ENCODE peak calls at places on chromosomes 7 and 10, in ten cellular contexts. R is Peyer's patch, W is DND-41, A is AG09309, B is astrocyte of the spinal cord, S is IMR-90, K is AG04449, V is Calu3, Y is tibial artery, T is fibroblast of lung. N is an unnamed sample.
A peak's percentile ranks its signal among the peaks of the same experiment; 100 is the strongest.

GRCh38 chr7:142516038-142516501 is 233.2 kb upstream of the PRSS1 start:
- DNase-seq in R (peak; percentile 18), W (peak; percentile 58), A (no peak), B (peak; percentile 66), S (peak; percentile 72), K (peak; percentile 29), V (peak; percentile 44), Y (no peak), T (peak; percentile 57), N (peak; percentile 38)

GRCh38 chr7:16753102-16753931 is at the start of gene TSPAN13:
- DNase-seq in R (peak; percentile 85), W (no peak), A (no peak), B (peak; percentile 73), S (peak; percentile 25), K (no peak), V (peak; percentile 99), Y (peak; percentile 25), T (peak; percentile 83), N (peak; percentile 89)

GRCh38 chr7:36070230-36070629 is 82.8 kb upstream of the EEPD1 start:
- DNase-seq in R (no peak), W (no peak), A (no peak), B (no peak), S (no peak), K (no peak), V (no peak), Y (no peak), T (no peak), N (no peak)

GRCh38 chr7:12494354-12495024 is 76.0 kb upstream of the SCIN start:
- DNase-seq in R (no peak), W (no peak), A (no peak), B (no peak), S (no peak), K (no peak), V (no peak), Y (no peak), T (no peak), N (no peak)

GRCh38 chr7:156684251-156684650 is 43.7 kb downstream of the RNF32 start:
- DNase-seq in R (no peak), W (no peak), A (no peak), B (no peak), S (no peak), K (no peak), V (no peak), Y (no peak), T (no peak), N (no peak)

GRCh38 chr10:58064714-58065528 is 202.8 kb downstream of the IPMK start:
- DNase-seq in R (no peak), W (peak; percentile 12), A (peak; percentile 25), B (peak; percentile 69), S (peak; percentile 58), K (no peak), V (peak; percentile 61), Y (no peak), T (peak; percentile 38), N (peak; percentile 46)

GRCh38 chr10:71878327-71879034 is 27.4 kb upstream of the PSAP start:
- DNase-seq in R (peak; percentile 63), W (peak; percentile 94), A (no peak), B (no peak), S (no peak), K (no peak), V (no peak), Y (no peak), T (no peak), N (no peak)

GRCh38 chr10:107275806-107276205 is 111.3 kb upstream of the SORCS1 start:
- DNase-seq in R (no peak), W (no peak), A (no peak), B (no peak), S (no peak), K (no peak), V (no peak), Y (no peak), T (no peak), N (no peak)

GRCh38 chr7:137001478-137001877 is 133.0 kb downstream of the CHRM2 start:
- DNase-seq in R (no peak), W (no peak), A (no peak), B (no peak), S (peak; percentile 41), K (no peak), V (no peak), Y (no peak), T (no peak), N (no peak)

GRCh38 chr10:78925800-78926319 is 142.9 kb upstream of the ZMIZ1 start:
- DNase-seq in R (no peak), W (no peak), A (peak; percentile 96), B (peak; percentile 92), S (peak; percentile 98), K (peak; percentile 93), V (peak; percentile 29), Y (no peak), T (peak; percentile 98), N (no peak)

GRCh38 chr10:91170418-91170817 is 50.0 kb upstream of the PCGF5 start:
- DNase-seq in R (no peak), W (no peak), A (no peak), B (no peak), S (no peak), K (no peak), V (no peak), Y (no peak), T (no peak), N (no peak)

GRCh38 chr7:21338728-21339164 is 89.1 kb upstream of the SP4 start:
- DNase-seq in R (no peak), W (no peak), A (no peak), B (no peak), S (no peak), K (no peak), V (no peak), Y (no peak), T (no peak), N (no peak)

GRCh38 chr7:3294432-3295100 is 6.5 kb upstream of the SDK1 start:
- DNase-seq in R (no peak), W (no peak), A (no peak), B (no peak), S (no peak), K (no peak), V (peak; percentile 65), Y (no peak), T (no peak), N (no peak)

GRCh38 chr10:501596-501995 is 187.9 kb downstream of the DIP2C start:
- DNase-seq in R (no peak), W (no peak), A (no peak), B (no peak), S (no peak), K (no peak), V (peak; percentile 55), Y (no peak), T (no peak), N (no peak)

GRCh38 chr10:17062493-17063487 is 66.8 kb downstream of the CUBN start:
- DNase-seq in R (no peak), W (peak; percentile 31), A (no peak), B (peak; percentile 92), S (peak; percentile 88), K (peak; percentile 33), V (peak; percentile 82), Y (peak; percentile 66), T (peak; percentile 94), N (no peak)

GRCh38 chr10:73819513-73820093 is 8.2 kb upstream of the NDST2 start:
- DNase-seq in R (no peak), W (no peak), A (no peak), B (no peak), S (peak; percentile 23), K (no peak), V (peak; percentile 48), Y (no peak), T (no peak), N (no peak)

GRCh38 chr10:44685177-44685576 is 226.0 kb upstream of the TMEM72 start:
- DNase-seq in R (no peak), W (no peak), A (no peak), B (no peak), S (no peak), K (no peak), V (no peak), Y (no peak), T (no peak), N (no peak)

GRCh38 chr10:44684641-44685040 is 226.5 kb upstream of the TMEM72 start:
- DNase-seq in R (no peak), W (no peak), A (no peak), B (no peak), S (no peak), K (no peak), V (no peak), Y (no peak), T (peak; percentile 62), N (no peak)

DNA sequence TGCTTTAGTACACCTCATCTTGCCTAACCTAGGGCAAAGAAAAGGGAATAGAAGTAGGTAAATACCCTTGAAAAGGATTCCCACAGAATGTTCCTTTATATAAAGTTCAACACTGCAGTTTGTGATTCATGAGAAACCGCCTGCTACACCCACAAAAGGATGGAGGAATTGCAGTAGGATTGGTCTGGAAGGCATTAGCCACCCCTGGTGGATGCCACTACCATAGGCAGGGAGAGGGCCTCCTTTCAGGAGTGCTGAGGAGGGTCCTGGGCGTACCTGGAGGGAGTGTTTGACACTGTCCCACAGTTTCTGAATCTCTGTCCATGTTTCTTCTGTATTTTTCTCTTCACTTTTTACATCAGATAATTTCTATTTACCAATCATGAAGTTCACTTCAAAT is 221.8 kb upstream of the TMEM72 start:
- DNase-seq in R (no peak), W (no peak), A (no peak), B (no peak), S (peak; percentile 10), K (no peak), V (no peak), Y (no peak), T (no peak), N (no peak)
- TF ChIP-seq CTCF in R (no peak), W (peak; percentile 26), A (peak; percentile 87), B (peak; percentile 35), S (no peak), K (peak; percentile 54), V (no peak), Y (no peak), T (no peak), N (no peak)

GRCh38 chr10:127678091-127678490 is 58.9 kb upstream of the FOXI2 start:
- DNase-seq in R (no peak), W (no peak), A (no peak), B (no peak), S (no peak), K (no peak), V (no peak), Y (no peak), T (no peak), N (no peak)

GRCh38 chr10:127679642-127680255 is 57.2 kb upstream of the FOXI2 start:
- DNase-seq in R (no peak), W (peak; percentile 5), A (no peak), B (no peak), S (no peak), K (no peak), V (no peak), Y (no peak), T (no peak), N (peak; percentile 18)
- TF ChIP-seq CTCF in R (no peak), W (peak; percentile 58), A (no peak), B (peak; percentile 21), S (no peak), K (no peak), V (peak; percentile 14), Y (no peak), T (no peak), N (peak; percentile 90)

GRCh38 chr7:29038463-29038862 is 80.3 kb upstream of the TRIL start:
- DNase-seq in R (no peak), W (no peak), A (no peak), B (peak; percentile 51), S (no peak), K (no peak), V (no peak), Y (no peak), T (peak; percentile 76), N (no peak)
- TF ChIP-seq CTCF in R (no peak), W (no peak), A (no peak), B (no peak), S (no peak), K (no peak), V (no peak), Y (no peak), T (no peak), N (no peak)

GRCh38 chr7:146670532-146670931 is 553.9 kb downstream of the CNTNAP2 start:
- DNase-seq in R (no peak), W (no peak), A (no peak), B (no peak), S (no peak), K (no peak), V (no peak), Y (no peak), T (no peak), N (no peak)
- TF ChIP-seq CTCF in R (no peak), W (no peak), A (no peak), B (no peak), S (no peak), K (no peak), V (no peak), Y (no peak), T (no peak), N (no peak)